ENCODE peak calls at places on chromosomes 6 and 20, in five cellular contexts. U is cardiac muscle cell, Q is psoas muscle, A is cardiac fibroblast, R is brain microvascular endothelial cell. I is an unnamed sample.

GRCh38 chr20:21241400-21241799 is 61.7 kb upstream of the XRN2 start:
- DNase-seq in U (no peak), Q (no peak), R (no peak), A (no peak), I (no peak)

GRCh38 chr6:56515081-56515905 is 127.4 kb downstream of the DST start:
- DNase-seq in A (no peak), U (no peak), Q (no peak), R (no peak), I (no peak)

GRCh38 chr6:167985911-167986595 is 11.4 kb upstream of the KIF25 start:
- DNase-seq in R (no peak), Q (no peak), A (no peak), U (no peak), I (no peak)

GRCh38 chr20:9143926-9144325 is 75.0 kb downstream of the PLCB4 start:
- DNase-seq in A (no peak), R (no peak), Q (no peak), U (no peak), I (peak)

GRCh38 chr6:129191275-129191674 is 308.3 kb downstream of the LAMA2 start:
- DNase-seq in A (no peak), R (no peak), U (no peak), Q (no peak), I (no peak)

GRCh38 chr20:14979472-14979986 is 642.1 kb upstream of the FLRT3 start:
- DNase-seq in A (no peak), R (no peak), Q (no peak), U (no peak), I (no peak)

GRCh38 chr6:24026050-24026449 is 100.0 kb upstream of the NRSN1 start:
- DNase-seq in U (no peak), R (no peak), A (no peak), Q (no peak), I (no peak)

GRCh38 chr6:29653452-29654038 is 3.3 kb upstream of the MOG start:
- DNase-seq in A (peak), Q (no peak), R (peak), U (peak), I (peak)

GRCh38 chr6:142537612-142538478 is 236.0 kb downstream of the ADGRG6 start:
- DNase-seq in A (peak), U (no peak), R (peak), Q (no peak), I (peak)

GRCh38 chr20:46025376-46025783 is 3.6 kb upstream of the SLC12A5 start:
- DNase-seq in Q (no peak), U (no peak), R (no peak), A (no peak), I (no peak)

GRCh38 chr6:116144590-116144989 is 18.7 kb upstream of the COL10A1 start:
- DNase-seq in Q (no peak), A (peak), U (no peak), R (peak), I (peak)

GRCh38 chr6:48032156-48032555 is 78.8 kb downstream of the PTCHD4 start:
- DNase-seq in A (peak), R (peak), Q (no peak), U (no peak), I (peak)

GRCh38 chr6:33947916-33948594 is 144.3 kb upstream of the MLN start:
- DNase-seq in A (no peak), R (no peak), Q (no peak), U (no peak), I (no peak)

GRCh38 chr6:27280064-27280539 is 32.0 kb downstream of the POM121L2 start:
- DNase-seq in U (peak), A (peak), R (peak), Q (no peak), I (peak)

GRCh38 chr6:134515976-134516375 is 198.1 kb upstream of the SGK1 start:
- DNase-seq in A (peak), R (no peak), Q (no peak), U (no peak), I (peak)

GRCh38 chr6:108437821-108438220 is 122.9 kb upstream of the FOXO3 start:
- DNase-seq in U (no peak), R (no peak), A (no peak), Q (no peak), I (peak)

GRCh38 chr20:33282991-33283555 is at the start of gene BPIFB1:
- DNase-seq in A (no peak), R (no peak), Q (no peak), U (no peak), I (no peak)

GRCh38 chr6:25869840-25870239 is 4.2 kb downstream of the SLC17A3 start:
- DNase-seq in R (no peak), Q (no peak), A (no peak), U (no peak), I (no peak)

GRCh38 chr6:110360671-110361070 is 2.5 kb upstream of the METTL24 start:
- DNase-seq in A (no peak), R (no peak), U (no peak), Q (no peak), I (no peak)

GRCh38 chr6:110895907-110896608 is 21.5 kb downstream of the AMD1 start:
- DNase-seq in R (no peak), Q (no peak), U (no peak), A (no peak), I (no peak)

GRCh38 chr6:116304538-116305097 is 24.9 kb upstream of the TSPYL1 start:
- DNase-seq in A (no peak), R (no peak), Q (no peak), U (no peak), I (no peak)

GRCh38 chr20:1644101-1644962 is 13.2 kb downstream of the SIRPG start:
- DNase-seq in R (no peak), A (no peak), U (no peak), Q (no peak), I (no peak)

DNA sequence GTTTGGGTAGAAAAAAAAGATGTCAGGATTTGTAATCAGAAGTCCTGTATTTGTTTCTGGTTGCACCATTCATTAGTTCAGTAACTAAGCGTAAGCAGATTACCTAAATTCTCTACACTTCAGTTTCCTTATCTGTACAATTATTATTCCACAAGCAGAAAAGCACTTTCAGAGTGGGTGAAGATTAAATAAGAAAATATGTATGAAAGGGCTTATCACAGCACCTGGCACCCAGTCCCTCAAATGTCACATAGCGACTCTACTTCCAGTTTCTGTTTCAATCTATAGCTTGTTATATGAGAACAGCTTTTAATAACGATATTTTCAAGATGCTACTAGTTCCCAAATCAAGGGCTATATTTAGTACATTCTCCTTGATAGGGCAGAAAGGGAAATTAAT is 31.4 kb downstream of the RGS17 start:
- DNase-seq in U (no peak), R (no peak), A (no peak), Q (no peak), I (no peak)
- H3K4me3 ChIP-seq in U (no peak), R (no peak), A (no peak), Q (no peak), I (no peak)

DNA sequence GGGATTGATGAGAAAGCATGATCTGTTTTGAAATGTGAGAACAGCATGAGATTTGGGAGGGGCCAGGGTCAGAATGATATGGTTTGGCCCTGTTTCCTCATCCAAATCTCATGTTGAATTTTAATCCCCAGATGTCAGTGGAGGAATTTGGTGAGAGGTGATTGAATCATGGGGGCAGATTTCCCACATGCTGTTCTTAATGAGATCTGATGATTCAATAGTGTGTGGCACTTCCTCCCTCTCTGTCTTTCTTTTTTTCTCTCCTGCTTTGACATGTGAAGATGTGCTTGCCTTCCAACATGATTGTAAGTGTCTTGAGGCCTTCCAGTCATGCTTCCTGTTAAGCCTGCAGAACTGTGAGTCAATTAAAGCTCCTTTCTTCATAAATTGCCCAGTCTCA is 1060.3 kb upstream of the CITED2 start:
- DNase-seq in R (no peak), Q (no peak), U (no peak), A (no peak), I (peak)
- H3K4me3 ChIP-seq in R (no peak), Q (no peak), U (no peak), A (no peak), I (no peak)

GRCh38 chr6:93418113-93418447 is 1.3 kb downstream of the EPHA7 start:
- DNase-seq in A (peak), U (no peak), R (no peak), Q (no peak), I (no peak)
- H3K4me3 ChIP-seq in A (peak), U (peak), R (peak), Q (peak), I (no peak)

DNA sequence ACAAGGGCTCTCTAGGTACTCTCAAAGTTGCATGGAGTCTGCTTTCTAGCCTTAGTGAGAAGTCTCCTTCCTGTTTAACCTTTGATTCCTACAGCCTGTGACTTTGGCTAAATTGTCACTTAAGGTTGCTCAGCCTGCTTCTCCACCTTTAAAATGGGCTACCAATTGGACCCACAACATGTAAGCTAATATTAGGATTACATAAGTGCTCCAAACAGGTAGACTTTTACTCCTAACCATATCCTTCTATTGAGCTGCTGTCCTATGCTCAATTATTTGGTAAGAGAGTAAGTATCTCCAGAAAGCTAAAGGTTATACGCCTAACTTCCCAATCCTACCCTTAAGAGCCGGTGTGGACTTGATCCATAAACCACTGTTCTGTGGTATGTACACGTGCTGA is 2.9 kb downstream of the PCNA start:
- DNase-seq in U (no peak), R (no peak), A (no peak), Q (no peak), I (no peak)
- H3K4me3 ChIP-seq in U (no peak), R (no peak), A (no peak), Q (no peak), I (no peak)

GRCh38 chr6:69792292-69792691 is 4.5 kb downstream of the LMBRD1 start:
- DNase-seq in R (no peak), A (no peak), Q (no peak), U (no peak), I (no peak)
- H3K4me3 ChIP-seq in R (no peak), A (no peak), Q (no peak), U (no peak), I (no peak)

DNA sequence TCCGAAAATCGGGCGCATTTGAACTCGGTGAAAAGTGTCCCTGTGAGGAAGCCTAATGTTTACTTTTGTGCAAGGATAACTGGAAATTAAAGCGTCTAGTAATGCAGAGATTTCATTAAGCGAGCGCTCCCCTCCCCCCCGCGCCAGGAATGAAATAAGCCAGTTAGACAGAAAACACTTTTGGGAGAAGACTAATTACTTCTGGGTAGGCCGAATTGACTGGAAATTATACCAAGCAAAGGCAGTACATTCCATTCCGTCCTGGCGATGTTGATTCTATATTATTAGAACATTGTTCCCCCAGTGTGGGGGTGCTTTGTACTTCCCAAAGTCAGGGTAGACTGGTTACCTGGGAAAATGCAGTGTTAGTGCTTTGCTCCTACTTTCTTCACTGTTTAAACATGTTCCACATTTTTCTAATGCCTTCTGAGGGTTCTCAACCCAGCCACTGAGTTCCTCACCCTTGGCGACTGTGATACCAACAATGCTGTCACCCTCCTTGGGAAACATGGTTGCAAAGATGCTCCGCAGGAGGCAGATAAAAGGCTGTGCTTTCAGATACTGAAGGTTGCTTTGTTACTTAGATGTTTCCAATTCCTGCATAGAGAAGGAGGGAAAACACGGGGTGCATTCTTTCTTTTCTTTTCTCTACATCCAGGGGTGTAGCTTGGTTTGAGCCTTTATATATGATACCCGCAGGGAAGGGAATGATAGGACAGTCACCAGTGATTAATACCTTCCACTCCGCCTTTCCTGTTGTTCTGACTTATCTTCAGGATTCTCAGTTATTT is 2.6 kb downstream of the GJA1 start:
- DNase-seq in A (peak), Q (no peak), R (peak), U (peak), I (peak)
- H3K4me3 ChIP-seq in A (peak), Q (peak), R (peak), U (peak), I (peak)